ENCODE peak calls at places on chromosomes 3 and 15, in six cellular contexts. Z, U, R, B, Q and V are unnamed samples.

GRCh38 chr3:17491601-17492000 is 250.8 kb downstream of the TBC1D5 start:
- DNase-seq in Z (peak), Q (no peak), R (peak), U (no peak), B (peak), V (peak)

GRCh38 chr3:184361532-184361931 is at the start of the genes CLCN2 and POLR2H:
- DNase-seq in Q (no peak), R (peak), Z (no peak), B (peak), U (peak), V (peak)

GRCh38 chr15:69853572-69853971 is 244.1 kb downstream of the TLE3 start:
- DNase-seq in Z (peak), U (no peak), R (peak), B (peak), Q (no peak), V (peak)

GRCh38 chr3:17387108-17387507 is 355.3 kb downstream of the TBC1D5 start:
- DNase-seq in Z (no peak), Q (no peak), R (no peak), U (no peak), B (no peak), V (no peak)

GRCh38 chr3:324423-324822 is 127.9 kb downstream of the CHL1 start:
- DNase-seq in R (no peak), B (no peak), Z (no peak), Q (no peak), U (no peak), V (no peak)

GRCh38 chr3:32146669-32147315 is 40.4 kb downstream of the GPD1L start:
- DNase-seq in R (no peak), B (no peak), U (no peak), Z (no peak), Q (no peak), V (no peak)

GRCh38 chr3:196220587-196220986 is 4.3 kb downstream of the SLC51A start:
- DNase-seq in Z (no peak), B (no peak), U (no peak), R (no peak), Q (no peak), V (no peak)

GRCh38 chr15:94674251-94674650 is 442.9 kb downstream of the MCTP2 start:
- DNase-seq in R (no peak), Z (peak), Q (no peak), U (no peak), B (peak), V (peak)

GRCh38 chr15:80932989-80933388 is 56.6 kb downstream of the MESD start:
- DNase-seq in Z (peak), U (no peak), B (peak), Q (no peak), R (peak), V (no peak)

GRCh38 chr3:40397912-40398311 is 10.9 kb downstream of the ENTPD3 start:
- DNase-seq in U (no peak), Q (no peak), Z (no peak), B (no peak), R (no peak), V (no peak)

GRCh38 chr3:113677745-113678144 is 18.7 kb downstream of the USF3 start:
- DNase-seq in B (no peak), R (no peak), Q (no peak), U (no peak), Z (no peak), V (no peak)

GRCh38 chr3:129310111-129310601 is 31.5 kb downstream of the HMCES start:
- DNase-seq in B (no peak), Q (no peak), U (no peak), Z (no peak), R (no peak), V (no peak)

GRCh38 chr3:15654096-15654495 is 52.6 kb downstream of the BTD start:
- DNase-seq in Q (no peak), B (no peak), U (no peak), R (no peak), Z (no peak), V (no peak)

GRCh38 chr15:39548561-39548960 is 32.3 kb upstream of the THBS1 start:
- DNase-seq in R (no peak), Z (no peak), U (no peak), Q (no peak), B (no peak), V (no peak)

GRCh38 chr3:195556390-195556789 is 13.3 kb upstream of the PPP1R2 start:
- DNase-seq in Z (no peak), R (peak), B (no peak), U (no peak), Q (no peak), V (no peak)

GRCh38 chr3:179687967-179688535 is 35.2 kb downstream of the USP13 start:
- DNase-seq in U (no peak), Z (no peak), B (no peak), Q (no peak), R (no peak), V (no peak)

GRCh38 chr15:71114887-71115566 is at the start of gene THSD4:
- DNase-seq in Q (peak), R (peak), B (peak), Z (peak), U (peak), V (peak)

GRCh38 chr3:134754768-134755559 is 40.1 kb upstream of the EPHB1 start:
- DNase-seq in B (peak), Z (peak), Q (no peak), U (peak), R (peak), V (peak)

GRCh38 chr3:56988874-56989433 is 71.5 kb upstream of the SPATA12 start:
- DNase-seq in B (peak), Q (peak), U (peak), R (peak), Z (peak), V (peak)

GRCh38 chr15:47516576-47517371 is 200.5 kb upstream of the SEMA6D start:
- DNase-seq in B (peak), Z (peak), R (peak), Q (no peak), U (no peak), V (peak)

GRCh38 chr15:96184297-96184696 is 146.2 kb upstream of the NR2F2 start:
- DNase-seq in Q (no peak), Z (no peak), U (no peak), R (no peak), B (no peak), V (no peak)

GRCh38 chr3:192675958-192676649 is 51.2 kb downstream of the FGF12 start:
- DNase-seq in Z (no peak), B (no peak), R (no peak), U (no peak), Q (no peak), V (no peak)

GRCh38 chr15:33963831-33964664 is 4.2 kb upstream of the CHRM5 start:
- DNase-seq in B (peak), U (no peak), Q (no peak), R (peak), Z (peak), V (peak)

GRCh38 chr3:62587579-62588031 is 214.3 kb upstream of the FEZF2 start:
- DNase-seq in U (no peak), R (peak), B (peak), Q (no peak), Z (peak), V (peak)

GRCh38 chr15:63351170-63351569 is 30.5 kb downstream of the CA12 start:
- DNase-seq in R (no peak), Q (no peak), B (no peak), Z (no peak), U (no peak), V (no peak)

GRCh38 chr3:99577160-99577559 is 61.2 kb upstream of the COL8A1 start:
- DNase-seq in B (peak), R (peak), Z (peak), U (no peak), Q (no peak), V (peak)

GRCh38 chr3:97347780-97348179 is 416.8 kb upstream of the ARL6 start:
- DNase-seq in Q (no peak), U (no peak), R (no peak), Z (no peak), B (no peak), V (no peak)

GRCh38 chr15:76342046-76342381 is 5.4 kb downstream of the ISL2 start:
- DNase-seq in R (no peak), B (no peak), Z (no peak), U (peak), Q (no peak), V (no peak)

GRCh38 chr15:100338971-100339444 is 2.8 kb downstream of the ADAMTS17 start:
- DNase-seq in R (peak), Q (peak), Z (peak), B (peak), U (peak), V (peak)

GRCh38 chr15:62606376-62607164 is 436.0 kb upstream of the TPM1 start:
- DNase-seq in R (peak), U (no peak), Z (peak), Q (no peak), B (peak), V (peak)

GRCh38 chr3:47577583-47578118 is 1.0 kb downstream of the CSPG5 start:
- DNase-seq in Q (no peak), B (no peak), U (peak), Z (no peak), R (no peak), V (no peak)

GRCh38 chr3:106117490-106117858 is 248.7 kb upstream of the CBLB start:
- DNase-seq in Z (no peak), U (no peak), R (no peak), B (no peak), Q (no peak), V (no peak)

GRCh38 chr15:78092111-78093041 is at the start of gene SH2D7:
- DNase-seq in U (no peak), Q (no peak), Z (peak), R (no peak), B (peak), V (no peak)

GRCh38 chr3:162437480-162437879 is 940.9 kb downstream of the OTOL1 start:
- DNase-seq in B (peak), U (no peak), R (peak), Q (no peak), Z (peak), V (peak)

GRCh38 chr15:65042776-65043322 is 2.3 kb upstream of the SLC51B start:
- DNase-seq in R (no peak), Q (no peak), B (no peak), Z (no peak), U (no peak), V (no peak)

GRCh38 chr3:156483961-156484787 is 70.7 kb downstream of the SSR3 start:
- DNase-seq in Z (peak), R (peak), B (peak), Q (no peak), U (no peak), V (peak)

GRCh38 chr3:36540898-36541518 is 160.7 kb downstream of the STAC start:
- DNase-seq in Q (no peak), Z (peak), B (peak), R (peak), U (peak), V (peak)

GRCh38 chr3:51686512-51687215 is 15.6 kb downstream of the TEX264 start:
- DNase-seq in U (no peak), B (peak), R (peak), Q (peak), Z (peak), V (peak)

DNA sequence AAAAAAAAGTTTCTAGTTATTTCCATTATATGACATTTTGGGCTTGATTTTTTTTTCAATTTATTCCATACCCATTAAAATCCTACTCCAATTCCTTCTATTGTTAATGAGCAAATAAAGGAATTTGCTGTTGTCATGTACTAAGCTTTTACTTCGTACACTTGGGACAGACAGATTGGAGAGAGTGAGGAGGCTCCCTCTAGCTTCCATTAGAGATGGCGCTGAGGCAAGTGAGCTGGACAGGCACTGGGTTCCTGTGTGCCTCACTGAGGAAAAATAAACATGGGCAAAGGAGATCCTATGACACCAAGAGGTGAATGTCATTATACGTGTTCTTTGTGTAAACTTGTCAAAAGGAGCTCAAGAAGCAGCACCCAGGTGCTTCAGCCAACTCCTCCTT is 441.1 kb upstream of the MDFIC2 start:
- DNase-seq in Q (no peak), Z (no peak), B (no peak), U (no peak), R (no peak), V (no peak)
- TF ChIP-seq CTCF in Q (no peak), Z (no peak), B (peak), U (no peak), R (peak), V (no peak)

GRCh38 chr15:40906947-40907802 is 12.9 kb downstream of the VPS18 start:
- DNase-seq in U (no peak), Z (peak), R (peak), Q (no peak), B (peak), V (no peak)
- TF ChIP-seq CTCF in U (no peak), Z (no peak), R (no peak), Q (peak), B (no peak), V (no peak)

DNA sequence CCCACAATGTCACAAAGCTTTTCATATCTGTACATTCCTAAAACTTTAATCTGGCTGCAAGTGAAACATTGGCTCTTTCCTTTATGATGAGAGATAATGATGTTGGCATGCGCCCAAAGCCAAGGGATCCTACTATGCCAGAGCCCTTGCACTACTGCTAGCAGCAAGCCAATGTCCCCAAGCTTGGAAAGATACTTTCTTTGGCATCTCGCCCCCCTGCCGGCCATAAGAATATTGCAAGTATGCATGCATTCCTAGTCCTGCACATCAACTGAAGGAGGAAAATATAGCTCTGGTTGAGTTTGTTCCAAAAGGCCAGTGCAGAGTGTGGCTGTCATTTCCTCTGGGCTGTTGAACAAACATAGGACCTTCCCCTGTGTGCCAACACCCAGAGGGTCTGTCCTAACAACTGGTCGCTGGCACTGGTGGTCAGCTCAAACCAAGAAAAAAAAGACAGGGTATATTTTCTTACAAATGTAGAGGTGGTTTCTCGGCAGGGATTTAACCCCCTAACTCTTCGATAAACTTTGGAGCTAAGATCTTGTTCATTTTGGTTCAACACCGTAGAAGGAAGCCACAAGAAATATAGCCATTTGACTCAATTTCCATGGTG is 120.9 kb upstream of the ZBED2 start:
- DNase-seq in Z (no peak), Q (peak), B (peak), U (peak), R (peak), V (peak)
- TF ChIP-seq CTCF in Z (peak), Q (peak), B (peak), U (peak), R (peak), V (peak)

DNA sequence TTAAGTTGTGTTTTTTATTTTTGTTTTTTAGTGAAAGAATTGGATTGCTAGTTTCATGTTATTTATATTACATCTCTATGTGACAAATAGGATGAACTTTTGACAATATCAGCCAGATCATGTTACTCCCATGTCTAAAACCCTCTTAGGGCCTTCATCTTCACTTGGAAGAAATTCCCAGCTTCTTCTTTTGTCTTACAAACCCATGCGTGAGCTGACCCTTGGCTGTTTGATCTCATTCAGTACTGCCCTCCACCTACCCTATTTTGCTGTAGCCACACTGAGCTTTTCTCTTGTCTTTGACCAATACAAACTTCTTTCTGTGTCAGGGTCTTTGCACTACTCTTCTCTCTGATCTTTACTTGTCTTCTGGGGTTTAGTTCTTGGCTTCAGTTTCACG is 37.0 kb downstream of the RBM6 start:
- DNase-seq in Q (no peak), B (no peak), U (no peak), R (no peak), Z (no peak), V (no peak)
- TF ChIP-seq CTCF in Q (no peak), B (no peak), U (no peak), R (no peak), Z (no peak), V (no peak)

GRCh38 chr3:159159546-159159945 is 357.7 kb downstream of the MFSD1 start:
- DNase-seq in Z (no peak), B (no peak), R (no peak), Q (no peak), U (no peak), V (no peak)

GRCh38 chr3:159158801-159159200 is 356.9 kb downstream of the MFSD1 start:
- DNase-seq in B (no peak), Z (no peak), Q (no peak), R (no peak), U (no peak), V (no peak)

GRCh38 chr3:159163656-159164055 is 361.8 kb downstream of the MFSD1 start:
- DNase-seq in Q (no peak), U (no peak), B (no peak), R (no peak), Z (no peak), V (no peak)

GRCh38 chr3:159157275-159157674 is 355.4 kb downstream of the MFSD1 start:
- DNase-seq in B (no peak), R (no peak), Z (no peak), U (no peak), Q (no peak), V (no peak)

DNA sequence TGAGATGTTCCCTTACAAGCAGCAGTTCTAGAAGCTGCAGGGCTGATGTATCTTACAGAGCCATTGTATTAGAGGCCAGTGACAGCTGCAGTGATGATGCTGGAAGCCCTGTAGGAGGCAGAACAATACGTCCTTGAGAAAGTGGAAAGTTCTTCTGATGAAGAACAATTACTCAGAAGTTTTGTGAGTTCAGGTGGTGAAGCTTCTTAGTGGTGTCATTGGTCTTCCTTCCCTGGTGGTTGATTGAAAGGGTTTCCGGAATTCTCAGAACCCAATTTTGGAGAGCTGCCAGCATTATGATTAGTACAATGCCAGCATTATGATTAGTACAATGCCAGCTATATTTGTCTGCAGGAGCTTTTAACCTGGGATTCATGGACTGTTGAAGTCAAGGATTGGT is 356.4 kb downstream of the MFSD1 start:
- DNase-seq in U (no peak), R (peak), Z (no peak), Q (no peak), B (peak), V (no peak)
- TF ChIP-seq CTCF in U (no peak), R (peak), Z (no peak), Q (no peak), B (no peak), V (no peak)

GRCh38 chr3:58251653-58252052 is 14.1 kb downstream of the ABHD6 start:
- DNase-seq in U (no peak), Q (no peak), R (no peak), Z (no peak), B (no peak), V (no peak)

GRCh38 chr3:58254144-58254543 is 16.6 kb downstream of the ABHD6 start:
- DNase-seq in Z (no peak), U (no peak), R (no peak), Q (no peak), B (no peak), V (no peak)

GRCh38 chr3:58246148-58247051 is 8.8 kb downstream of the ABHD6 start:
- DNase-seq in Q (no peak), Z (no peak), R (no peak), U (no peak), B (no peak), V (no peak)

GRCh38 chr3:58249358-58250092 is 11.9 kb downstream of the ABHD6 start:
- DNase-seq in Z (no peak), B (no peak), U (no peak), R (peak), Q (no peak), V (no peak)

GRCh38 chr3:58250093-58250707 is 12.6 kb downstream of the ABHD6 start:
- DNase-seq in Z (no peak), Q (no peak), B (no peak), U (no peak), R (no peak), V (no peak)
- TF ChIP-seq CTCF in Z (no peak), Q (no peak), B (no peak), U (peak), R (no peak), V (no peak)

GRCh38 chr3:83523470-83524073 is 1435.2 kb upstream of the CADM2 start:
- DNase-seq in R (peak), Q (no peak), Z (peak), B (peak), U (peak), V (peak)
- TF ChIP-seq CTCF in R (peak), Q (no peak), Z (peak), B (peak), U (peak), V (peak)